ENCODE peak calls at places on chromosomes 16 and 17, in four cellular contexts. U, S, G and X are unnamed samples.

GRCh38 chr16:30368792-30369090 is 1.6 kb downstream of the TBC1D10B start:
- DNase-seq in U (no peak), S (no peak), G (no peak), X (no peak)

GRCh38 chr17:34578016-34578415 is 1.4 kb upstream of the TMEM132E start:
- DNase-seq in U (no peak), S (peak), G (no peak), X (no peak)

GRCh38 chr16:4855804-4856203 is 8.5 kb downstream of the UBN1 start:
- DNase-seq in U (no peak), S (no peak), G (no peak), X (no peak)

GRCh38 chr17:69828087-69828486 is 246.9 kb upstream of the KCNJ16 start:
- DNase-seq in U (no peak), S (no peak), G (peak), X (no peak)

GRCh38 chr17:32487460-32488176 is 825 bp downstream of the CDK5R1 start:
- DNase-seq in U (no peak), S (peak), G (peak), X (no peak)

GRCh38 chr17:41322264-41322902 is 6.9 kb upstream of the KRTAP17-1 start:
- DNase-seq in U (no peak), S (peak), G (peak), X (no peak)

GRCh38 chr16:77457046-77457445 is 22.2 kb upstream of the ADAMTS18 start:
- DNase-seq in U (no peak), S (no peak), G (peak), X (no peak)

GRCh38 chr16:87762620-87763019 is 3.2 kb downstream of the KLHDC4 start:
- DNase-seq in U (no peak), S (no peak), G (no peak), X (no peak)

GRCh38 chr16:73126453-73126853 is 78.5 kb upstream of the ZFHX3 start:
- DNase-seq in U (no peak), S (no peak), G (peak), X (no peak)

GRCh38 chr17:15298176-15298575 is 33.0 kb upstream of the PMP22 start:
- DNase-seq in U (no peak), S (no peak), G (peak), X (no peak)

GRCh38 chr16:17423195-17423594 is 47.6 kb downstream of the XYLT1 start:
- DNase-seq in U (no peak), S (no peak), G (no peak), X (no peak)

GRCh38 chr17:73262676-73263642 is 1.3 kb upstream of the CPSF4L start:
- DNase-seq in U (no peak), S (no peak), G (no peak), X (no peak)

GRCh38 chr16:56683424-56684162 is 1.3 kb downstream of the MT1X start:
- DNase-seq in U (no peak), S (no peak), G (no peak), X (no peak)

GRCh38 chr17:68422821-68423220 is 34.5 kb downstream of the WIPI1 start:
- DNase-seq in U (no peak), S (no peak), G (no peak), X (no peak)

GRCh38 chr16:51152691-51153261 is 1.7 kb upstream of the SALL1 start:
- DNase-seq in U (no peak), S (peak), G (peak), X (no peak)

GRCh38 chr17:65278050-65278819 is 141.1 kb downstream of the RGS9 start:
- DNase-seq in U (peak), S (peak), G (peak), X (no peak)

GRCh38 chr17:9529033-9529748 is 46.4 kb downstream of the STX8 start:
- DNase-seq in U (no peak), S (no peak), G (peak), X (no peak)

GRCh38 chr17:51921500-51921899 is 237.0 kb downstream of the CA10 start:
- DNase-seq in U (no peak), S (no peak), G (no peak), X (no peak)

GRCh38 chr17:17358060-17358751 is 55.0 kb downstream of the NT5M start:
- DNase-seq in U (no peak), S (no peak), G (no peak), X (no peak)

GRCh38 chr16:63938661-63939060 is 1183.2 kb downstream of the CDH11 start:
- DNase-seq in U (no peak), S (no peak), G (peak), X (no peak)

GRCh38 chr17:76957600-76958464 is 89.6 kb downstream of the MGAT5B start:
- DNase-seq in U (no peak), S (peak), G (peak), X (no peak)

GRCh38 chr17:45043268-45043681 is 8.2 kb downstream of the DCAKD start:
- DNase-seq in U (no peak), S (no peak), G (no peak), X (no peak)

DNA sequence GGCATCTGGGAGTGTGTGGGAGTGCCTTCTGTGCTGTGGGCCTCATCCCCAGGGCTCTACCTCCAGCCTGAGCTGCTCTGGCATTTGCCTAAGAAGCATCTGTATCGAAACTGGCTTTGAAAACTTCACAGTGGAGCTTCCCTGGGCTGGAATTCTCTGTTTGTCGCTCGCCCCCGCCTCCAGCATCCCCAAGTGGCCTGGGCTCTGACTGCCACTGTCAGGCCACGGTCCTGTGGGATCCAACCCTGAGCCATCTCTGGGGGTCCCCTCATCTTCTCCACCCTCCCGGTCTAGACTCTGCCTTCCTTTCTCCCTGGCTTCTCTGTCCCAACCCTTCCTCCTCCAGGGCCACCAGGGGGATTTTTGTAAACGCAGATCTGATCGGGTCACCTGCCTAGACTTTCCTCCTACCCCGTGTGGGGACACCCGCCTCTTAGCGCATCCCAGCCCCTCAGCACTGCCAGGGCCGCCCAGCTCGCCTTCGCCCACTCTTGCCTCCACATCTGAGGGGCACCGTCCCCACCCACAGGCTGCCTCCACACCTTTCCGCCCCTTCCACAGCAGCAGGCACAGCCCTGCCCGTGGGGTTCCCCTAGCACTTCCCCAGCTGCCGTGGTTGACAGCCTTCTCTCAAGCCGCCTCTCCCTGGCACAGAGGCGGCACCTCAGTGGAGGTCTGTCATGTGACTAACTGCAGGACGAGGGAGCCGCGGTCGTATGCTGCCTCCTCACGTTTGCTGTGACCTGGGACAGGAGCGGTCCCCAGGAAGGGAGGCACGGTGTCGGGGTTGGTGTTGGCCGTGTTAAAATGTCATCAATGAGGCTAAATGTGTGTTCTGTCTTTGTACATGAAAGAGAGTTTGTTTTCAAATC is 12.0 kb downstream of the TBC1D24 start:
- DNase-seq in U (no peak), S (no peak), G (no peak), X (peak)
- TF ChIP-seq CTCF in U (no peak), S (no peak), G (no peak), X (peak)

GRCh38 chr17:50550661-50551432 is 3.9 kb downstream of the SPATA20 start:
- DNase-seq in U (peak), S (peak), G (peak), X (no peak)
- TF ChIP-seq CTCF in U (peak), S (peak), G (peak), X (peak)

GRCh38 chr16:89491238-89491869 is 993 bp upstream of the ANKRD11 start:
- DNase-seq in U (no peak), S (no peak), G (peak), X (peak)
- TF ChIP-seq CTCF in U (peak), S (peak), G (peak), X (peak)

DNA sequence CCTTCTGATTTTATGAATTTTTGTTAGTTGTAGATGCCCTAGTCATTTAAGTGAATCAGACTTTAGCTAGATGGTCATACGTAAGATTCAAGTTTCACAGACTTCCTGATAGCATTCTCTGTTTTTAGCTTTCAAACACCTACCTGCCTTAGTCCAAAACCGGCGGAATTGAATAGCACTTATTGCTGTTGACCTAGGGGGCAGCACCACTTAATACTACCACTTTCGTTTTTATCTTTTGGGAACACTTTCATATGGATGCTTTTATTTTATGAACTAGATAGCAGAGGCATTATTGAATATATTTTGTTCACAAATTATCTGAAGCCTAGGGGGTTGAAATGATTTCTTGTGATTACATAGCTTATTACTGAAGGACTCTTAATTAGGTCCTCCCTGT is 31.5 kb downstream of the TADA2A start:
- DNase-seq in U (no peak), S (no peak), G (no peak), X (no peak)
- TF ChIP-seq CTCF in U (peak), S (peak), G (no peak), X (no peak)

DNA sequence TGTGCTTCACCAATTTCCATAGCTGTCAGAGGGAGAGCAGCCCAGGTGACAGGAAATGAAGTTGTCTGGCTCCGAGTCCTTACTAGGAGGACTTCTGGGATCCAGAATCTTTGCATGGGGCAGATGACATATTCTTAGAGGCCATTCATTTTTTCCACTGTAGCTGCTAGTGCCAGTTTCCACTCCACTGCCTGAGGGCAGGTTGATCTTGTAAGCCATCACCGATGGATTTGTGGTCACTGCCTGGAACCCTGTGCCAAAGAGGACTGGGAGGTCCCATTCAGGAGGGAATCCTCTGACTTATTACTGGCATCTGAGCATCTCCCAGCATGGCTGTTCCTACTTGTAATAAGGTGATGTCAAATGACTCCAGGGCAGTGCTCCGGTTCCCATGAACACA is 144.1 kb upstream of the KCNJ18 start:
- DNase-seq in U (no peak), S (no peak), G (no peak), X (no peak)
- TF ChIP-seq CTCF in U (no peak), S (no peak), G (no peak), X (no peak)

GRCh38 chr16:24800586-24800985 is 45.2 kb upstream of the SLC5A11 start:
- DNase-seq in U (no peak), S (peak), G (peak), X (no peak)
- TF ChIP-seq CTCF in U (no peak), S (peak), G (peak), X (no peak)

GRCh38 chr17:12928736-12929135 is 89.1 kb downstream of the ELAC2 start:
- DNase-seq in U (no peak), S (no peak), G (peak), X (no peak)
- TF ChIP-seq CTCF in U (peak), S (peak), G (no peak), X (no peak)

GRCh38 chr17:78546476-78546875 is 30.7 kb downstream of the DNAH17 start:
- DNase-seq in U (no peak), S (no peak), G (no peak), X (no peak)
- TF ChIP-seq CTCF in U (no peak), S (no peak), G (no peak), X (no peak)

DNA sequence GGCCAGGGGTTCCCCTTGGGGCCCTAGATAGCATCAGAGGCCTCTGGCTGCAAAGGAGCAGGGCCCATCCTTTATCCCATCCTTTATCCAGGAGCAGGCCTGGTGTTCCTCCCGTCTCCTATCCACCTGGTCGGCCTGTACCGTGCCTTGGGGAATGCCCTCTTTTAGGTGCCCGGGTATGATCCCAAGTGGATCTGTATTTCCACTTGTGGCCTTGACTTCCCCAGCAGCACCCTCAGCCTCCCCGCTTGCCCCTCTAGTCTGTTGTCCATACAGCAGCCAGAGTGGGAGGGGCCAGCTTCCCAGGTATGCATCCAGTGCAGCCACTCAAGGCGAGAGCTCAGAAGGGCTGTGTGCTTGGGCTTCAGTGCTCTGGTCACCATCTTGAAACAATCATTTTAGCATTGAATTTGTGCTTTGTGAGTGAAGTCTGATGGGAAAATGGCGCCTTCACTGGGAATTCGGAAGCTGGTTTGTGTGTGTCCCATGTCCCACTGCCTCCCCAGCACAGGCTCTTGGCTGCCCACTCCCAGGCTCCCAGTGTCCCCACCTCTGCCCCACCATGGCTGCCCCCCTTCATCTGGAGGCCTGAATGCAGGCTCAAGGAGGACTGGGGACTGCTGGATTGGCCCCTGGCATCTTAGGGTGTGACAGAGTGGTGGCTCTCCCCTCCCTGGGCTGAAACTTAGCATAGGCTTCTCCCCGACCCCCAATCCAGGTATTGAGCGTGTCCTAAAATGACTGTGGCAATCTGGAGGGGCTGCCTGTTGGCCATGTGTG is 3.2 kb upstream of the RNF112 start:
- DNase-seq in U (no peak), S (no peak), G (no peak), X (no peak)
- TF ChIP-seq CTCF in U (no peak), S (no peak), G (no peak), X (no peak)